ENCODE peak calls at places on chromosomes 3 and 15, in nine cellular contexts. R, S, Z, A, I, U, F, G and O are unnamed samples.
A peak's percentile ranks its signal among the peaks of the same experiment; 100 is the strongest.

GRCh38 chr15:71329509-71330260 is 214.4 kb downstream of the THSD4 start:
- DNase-seq in R (no peak), S (no peak), Z (no peak), A (no peak), I (no peak), U (no peak), F (peak; percentile 4), G (no peak), O (no peak)

GRCh38 chr15:68491415-68492106 is 59.6 kb upstream of the ITGA11 start:
- DNase-seq in R (no peak), S (no peak), Z (no peak), A (no peak), I (no peak), U (no peak), F (no peak), G (no peak), O (no peak)

GRCh38 chr3:55562672-55563071 is 75.6 kb upstream of the WNT5A start:
- DNase-seq in R (no peak), S (no peak), Z (no peak), A (no peak), I (no peak), U (no peak), F (no peak), G (no peak), O (no peak)

GRCh38 chr3:130480736-130481135 is 36.2 kb upstream of the COL6A6 start:
- DNase-seq in R (peak; percentile 29), S (no peak), Z (no peak), A (no peak), I (no peak), U (no peak), F (no peak), G (peak; percentile 88), O (no peak)

GRCh38 chr15:59177445-59177728 is 29.3 kb upstream of the LDHAL6B start:
- DNase-seq in R (no peak), S (no peak), Z (no peak), A (no peak), I (no peak), U (no peak), F (no peak), G (no peak), O (no peak)

GRCh38 chr3:118884748-118885206 is 149.9 kb downstream of the IGSF11 start:
- DNase-seq in R (peak; percentile 54), S (peak; percentile 79), Z (peak; percentile 85), A (no peak), I (no peak), U (peak; percentile 43), F (peak; percentile 52), G (peak; percentile 74), O (peak; percentile 56)

GRCh38 chr15:40049076-40049475 is 10.1 kb upstream of the SRP14 start:
- DNase-seq in R (no peak), S (no peak), Z (no peak), A (no peak), I (no peak), U (no peak), F (no peak), G (no peak), O (no peak)

GRCh38 chr3:52890735-52891134 is 6.6 kb downstream of the STIMATE start:
- DNase-seq in R (no peak), S (no peak), Z (no peak), A (no peak), I (no peak), U (no peak), F (no peak), G (no peak), O (no peak)

GRCh38 chr3:43043793-43044192 is 62.1 kb downstream of the POMGNT2 start:
- DNase-seq in R (no peak), S (no peak), Z (no peak), A (no peak), I (no peak), U (no peak), F (no peak), G (no peak), O (no peak)

GRCh38 chr3:140736863-140737460 is 59.1 kb downstream of the TRIM42 start:
- DNase-seq in R (peak; percentile 10), S (peak; percentile 33), Z (no peak), A (no peak), I (peak; percentile 28), U (no peak), F (peak; percentile 34), G (peak; percentile 77), O (peak; percentile 37)

GRCh38 chr3:85801955-85802354 is 843.2 kb downstream of the CADM2 start:
- DNase-seq in R (no peak), S (no peak), Z (no peak), A (no peak), I (no peak), U (no peak), F (peak; percentile 4), G (peak; percentile 70), O (no peak)

DNA sequence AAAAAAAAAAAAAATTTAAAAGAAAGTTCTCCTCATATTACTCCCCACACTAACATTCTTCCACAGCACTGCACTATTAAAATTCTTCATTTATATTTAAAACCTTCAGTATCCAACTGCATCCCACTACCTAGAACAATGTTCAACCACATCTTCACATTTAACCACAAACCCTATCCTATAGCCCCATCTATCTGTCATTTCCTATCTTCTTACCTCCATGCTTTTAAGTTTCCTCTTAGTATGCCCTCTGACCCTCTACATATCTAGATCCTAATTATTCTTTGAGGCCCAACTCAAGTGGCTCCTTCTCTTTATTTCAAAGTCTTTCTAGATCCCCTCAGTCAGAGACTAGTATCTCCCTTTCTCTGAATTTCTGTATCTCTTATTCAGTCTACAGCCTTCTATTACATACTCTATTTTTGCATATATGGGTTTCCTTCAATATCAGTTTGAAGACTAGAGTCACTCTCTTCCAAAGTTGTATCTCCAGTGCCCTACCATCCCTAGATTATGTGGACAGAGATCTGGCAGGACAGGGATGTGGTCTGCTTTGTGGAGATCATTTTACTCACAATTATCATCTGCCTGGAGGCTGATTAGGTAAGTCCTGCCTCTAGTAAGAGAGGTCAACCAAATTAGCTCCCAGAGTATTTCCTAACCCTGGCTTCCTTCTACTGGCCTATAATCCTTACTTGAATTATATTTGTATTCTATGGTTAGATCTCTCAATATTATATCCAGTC is 1.4 kb downstream of the CIAO2A start:
- DNase-seq in R (no peak), S (no peak), Z (no peak), A (no peak), I (no peak), U (no peak), F (no peak), G (peak; percentile 22), O (no peak)
- H3K27ac ChIP-seq in R (peak overlapping the region; percentile 90), S (peak overlapping the region; percentile 92), Z (peak overlapping the region; percentile 90), A (peak overlapping the region; percentile 91), I (no peak overlapping the region), U (peak overlapping the region; percentile 99), F (no peak overlapping the region), G (peak overlapping the region; percentile 92), O (peak overlapping the region; percentile 90)

GRCh38 chr3:172194702-172195392 is 155.5 kb downstream of the FNDC3B start:
- DNase-seq in R (no peak), S (no peak), Z (no peak), A (no peak), I (no peak), U (no peak), F (peak; percentile 48), G (peak; percentile 87), O (no peak)

GRCh38 chr3:172198428-172198827 is 159.1 kb downstream of the FNDC3B start:
- DNase-seq in R (no peak), S (no peak), Z (no peak), A (no peak), I (no peak), U (no peak), F (no peak), G (no peak), O (no peak)

GRCh38 chr3:172199850-172200369 is 160.5 kb downstream of the FNDC3B start:
- DNase-seq in R (no peak), S (no peak), Z (no peak), A (no peak), I (no peak), U (no peak), F (no peak), G (no peak), O (no peak)

GRCh38 chr3:172195393-172195754 is 156.0 kb downstream of the FNDC3B start:
- DNase-seq in R (no peak), S (no peak), Z (no peak), A (no peak), I (no peak), U (no peak), F (no peak), G (no peak), O (no peak)

DNA sequence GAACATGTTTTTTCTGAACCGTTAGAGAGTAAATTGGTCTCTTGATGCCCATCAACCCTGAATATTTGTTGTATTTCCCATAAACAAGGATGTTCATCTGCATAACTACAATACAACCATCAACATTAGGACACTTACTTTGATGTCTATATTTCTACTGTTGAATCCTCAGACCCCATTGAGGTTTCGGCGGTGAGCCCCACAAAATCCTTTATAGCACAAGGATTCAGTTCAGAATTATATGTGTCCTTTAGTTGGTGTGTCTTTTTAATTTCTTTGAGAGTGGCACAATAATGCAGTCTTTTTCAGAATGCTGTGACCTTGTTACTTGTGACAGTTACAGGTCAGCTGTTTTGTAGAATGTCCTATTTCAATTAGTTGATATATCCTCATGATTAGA is 158.0 kb downstream of the FNDC3B start:
- DNase-seq in R (no peak), S (no peak), Z (no peak), A (no peak), I (no peak), U (no peak), F (no peak), G (no peak), O (no peak)
- TF ChIP-seq POLR2AphosphoS5 in R (no peak), S (no peak), Z (no peak), A (no peak), I (no peak), U (no peak), F (no peak), G (no peak), O (no peak)

DNA sequence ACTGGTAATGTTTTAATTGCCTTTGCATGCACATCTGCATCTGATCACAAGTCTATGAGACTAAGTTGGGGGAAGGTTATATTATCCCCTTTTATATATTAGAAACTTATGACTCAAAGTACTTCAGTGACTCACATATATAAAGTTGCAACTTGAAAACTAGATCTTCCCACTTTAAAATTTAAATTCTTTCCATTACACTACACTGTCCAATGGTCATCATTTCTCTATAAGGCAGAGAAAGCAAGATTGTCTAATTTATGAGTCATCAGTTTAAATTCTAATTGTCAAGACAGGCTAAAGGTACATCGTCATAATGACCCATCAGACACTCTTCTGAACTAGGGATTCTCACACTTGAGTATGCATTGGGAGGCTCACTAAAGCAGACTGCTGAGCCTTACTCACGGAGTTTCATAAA is 37.9 kb downstream of the CPA3 start:
- DNase-seq in R (no peak), S (no peak), Z (no peak), A (no peak), I (no peak), U (no peak), F (no peak), G (no peak), O (no peak)
- H3K27ac ChIP-seq in R (no peak overlapping the region), S (no peak overlapping the region), Z (no peak overlapping the region), A (no peak overlapping the region), I (peak overlapping the region; percentile 100), U (no peak overlapping the region), F (no peak overlapping the region), G (no peak overlapping the region), O (no peak overlapping the region)

DNA sequence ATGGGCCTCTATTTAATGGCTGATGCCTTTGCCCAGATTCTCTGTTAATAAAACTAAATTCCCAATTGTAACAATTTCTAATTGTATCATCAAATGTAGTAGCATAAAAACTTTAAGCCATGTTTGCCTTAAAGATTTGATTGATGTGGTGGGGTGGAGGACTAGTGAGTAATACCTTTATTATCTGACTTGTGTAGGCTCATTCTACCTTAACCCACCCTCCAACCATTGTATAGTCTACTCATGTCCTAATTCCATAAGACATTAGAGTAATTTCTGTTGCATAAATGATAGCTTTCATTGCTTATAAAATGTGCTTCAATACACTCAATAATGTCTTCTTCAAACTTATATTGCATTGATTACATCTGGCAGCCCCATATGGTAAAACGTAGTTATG is 25.8 kb downstream of the SERPINI1 start:
- DNase-seq in R (no peak), S (no peak), Z (no peak), A (no peak), I (no peak), U (no peak), F (no peak), G (no peak), O (no peak)
- TF ChIP-seq POLR2AphosphoS5 in R (no peak), S (no peak), Z (no peak), A (no peak), I (no peak), U (no peak), F (no peak), G (no peak), O (no peak)